ENCODE peak calls at places on chromosomes 7 and 10, in nine cellular contexts. K is heart right ventricle, O is fibroblast of lung, H is mammary epithelial cell, U is cardiac muscle cell, E is IMR-90, C is pancreas, F is dorsolateral prefrontal cortex, Q is WERI-Rb-1. Z is an unnamed sample. For H3K27me3, the result is how much of the 10 kb centered on the place peaks cover.

GRCh38 chr10:6473901-6474370 is 106.1 kb downstream of the PRKCQ start:
- DNase-seq in K (no peak), O (no peak), H (peak), U (no peak), E (no peak), C (no peak), F (no peak), Q (no peak), Z (peak)

GRCh38 chr10:77989081-77989724 is 40.1 kb downstream of the POLR3A start:
- DNase-seq in K (peak), O (peak), H (no peak), U (no peak), E (peak), C (no peak), F (no peak), Q (peak), Z (no peak)

GRCh38 chr7:40810274-40810673 is 675.5 kb downstream of the SUGCT start:
- DNase-seq in K (no peak), O (peak), H (peak), U (no peak), E (no peak), C (no peak), F (no peak), Q (no peak), Z (no peak)

GRCh38 chr10:123301077-123301875 is 147.1 kb downstream of the BUB3 start:
- DNase-seq in K (peak), O (peak), H (peak), U (peak), E (no peak), C (no peak), F (peak), Q (peak), Z (peak)

GRCh38 chr7:19051767-19052375 is 65.6 kb downstream of the TWIST1 start:
- DNase-seq in K (no peak), O (no peak), H (peak), U (peak), E (peak), C (no peak), F (no peak), Q (peak), Z (peak)

GRCh38 chr10:113087082-113088029 is 137.3 kb downstream of the TCF7L2 start:
- DNase-seq in K (peak), O (peak), H (peak), U (peak), E (peak), C (no peak), F (no peak), Q (no peak), Z (peak)

GRCh38 chr7:46291064-46291463 is 370.0 kb upstream of the IGFBP3 start:
- DNase-seq in K (no peak), O (peak), H (peak), U (peak), E (peak), C (no peak), F (no peak), Q (no peak), Z (peak)

GRCh38 chr7:20249924-20250323 is 32.7 kb upstream of the MACC1 start:
- DNase-seq in K (no peak), O (peak), H (no peak), U (no peak), E (no peak), C (no peak), F (no peak), Q (no peak), Z (no peak)

GRCh38 chr10:83871486-83872081 is 267.7 kb upstream of the GHITM start:
- DNase-seq in K (peak), O (peak), H (peak), U (peak), E (peak), C (peak), F (peak), Q (peak), Z (peak)

GRCh38 chr10:22341936-22342222 is 3.4 kb upstream of the SPAG6 start:
- DNase-seq in K (no peak), O (no peak), H (no peak), U (no peak), E (no peak), C (no peak), F (no peak), Q (no peak), Z (no peak)
- H3K27me3 ChIP-seq in K (half or more), O (half or more), H (half or more), U (half or more), E (half or more), C (half or more), F (half or more), Q (under half), Z (half or more)

DNA sequence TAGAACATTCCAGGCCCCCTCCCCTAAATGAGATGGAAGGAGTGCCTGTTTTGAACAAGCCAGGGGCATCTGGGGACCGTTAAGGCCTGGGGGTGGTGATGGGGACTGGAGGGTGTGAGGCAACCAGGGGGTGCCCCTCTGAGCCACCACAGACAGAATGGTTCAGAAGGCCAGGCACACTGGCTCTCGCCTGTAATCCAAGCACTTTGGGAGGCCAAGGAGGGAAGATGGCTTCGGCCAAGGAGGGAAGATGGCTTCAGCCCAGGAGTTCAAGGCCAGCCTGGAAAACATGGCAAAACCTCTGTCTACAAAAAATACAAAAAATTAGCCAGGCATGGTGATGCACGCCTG is 173.2 kb upstream of the TNRC18 start:
- DNase-seq in K (no peak), O (no peak), H (no peak), U (no peak), E (no peak), C (no peak), F (no peak), Q (no peak), Z (no peak)
- H3K4me3 ChIP-seq in K (no peak), O (peak), H (peak), U (no peak), E (peak), C (no peak), F (peak), Q (no peak), Z (no peak)

DNA sequence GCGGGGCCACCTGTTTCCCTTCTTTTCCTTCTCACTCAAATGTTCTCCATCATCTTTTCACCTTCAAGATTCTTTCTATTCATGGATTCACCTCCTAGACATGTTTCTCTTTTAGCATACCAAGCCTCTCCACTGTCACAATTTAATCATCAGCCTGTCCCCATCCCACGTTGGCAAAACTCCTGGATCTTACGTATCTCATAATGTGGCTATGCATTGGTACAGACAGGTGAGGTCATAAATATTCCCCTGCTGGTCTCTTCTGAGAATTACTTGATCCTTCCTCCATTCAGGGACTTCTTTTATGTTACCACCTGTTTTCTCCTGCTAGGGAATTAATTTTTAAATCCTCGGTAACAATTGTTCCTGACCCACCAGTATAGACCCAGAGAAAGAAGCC is 262.6 kb upstream of the NEBL start:
- DNase-seq in K (no peak), O (no peak), H (no peak), U (no peak), E (no peak), C (no peak), F (no peak), Q (no peak), Z (no peak)
- TF ChIP-seq CTCF in K (no peak), O (no peak), H (peak), U (no peak), E (no peak), C (no peak), F (no peak), Q (no peak), Z (no peak)

GRCh38 chr7:156198277-156198676 is 386.0 kb upstream of the SHH start:
- DNase-seq in K (no peak), O (no peak), H (no peak), U (no peak), E (no peak), C (no peak), F (no peak), Q (no peak), Z (peak)
- H3K27me3 ChIP-seq in K (under half), O (under half), H (under half), U (under half), E (under half), C (under half), F (under half), Q (half or more), Z (under half)

GRCh38 chr10:132427939-132428367 is 31.0 kb downstream of the PWWP2B start:
- DNase-seq in K (no peak), O (no peak), H (no peak), U (no peak), E (no peak), C (no peak), F (no peak), Q (no peak), Z (no peak)
- H3K4me3 ChIP-seq in K (no peak), O (no peak), H (no peak), U (no peak), E (no peak), C (no peak), F (no peak), Q (no peak), Z (no peak)

DNA sequence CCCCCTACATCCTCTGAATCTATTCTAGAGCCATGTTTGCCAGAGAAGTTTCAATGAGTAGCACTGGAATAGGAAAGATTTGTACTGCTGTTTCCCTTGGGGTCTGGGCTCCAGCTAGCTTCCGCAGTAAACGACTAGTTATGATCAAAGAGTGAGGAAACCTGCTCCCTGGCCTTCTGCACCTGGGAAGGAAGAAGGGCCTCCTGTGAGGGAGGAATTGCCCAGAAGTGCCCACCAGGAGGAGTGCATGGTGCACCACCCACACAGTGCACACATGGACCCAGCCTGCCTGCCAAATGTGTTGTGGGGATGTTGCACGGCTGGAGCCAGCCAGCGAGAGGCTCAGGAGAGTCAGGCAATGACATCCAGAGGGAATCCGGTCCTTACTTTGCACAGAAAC is 27.0 kb upstream of the FAM107B start:
- DNase-seq in K (no peak), O (no peak), H (no peak), U (peak), E (no peak), C (no peak), F (no peak), Q (no peak), Z (no peak)
- TF ChIP-seq CTCF in K (no peak), O (peak), H (no peak), U (peak), E (no peak), C (no peak), F (no peak), Q (peak), Z (no peak)

GRCh38 chr10:103539751-103540150 is 46.2 kb downstream of the NEURL1 start:
- DNase-seq in K (no peak), O (no peak), H (no peak), U (no peak), E (no peak), C (no peak), F (no peak), Q (no peak), Z (no peak)
- H3K27me3 ChIP-seq in K (under half), O (under half), H (under half), U (under half), E (half or more), C (under half), F (under half), Q (under half), Z (under half)

DNA sequence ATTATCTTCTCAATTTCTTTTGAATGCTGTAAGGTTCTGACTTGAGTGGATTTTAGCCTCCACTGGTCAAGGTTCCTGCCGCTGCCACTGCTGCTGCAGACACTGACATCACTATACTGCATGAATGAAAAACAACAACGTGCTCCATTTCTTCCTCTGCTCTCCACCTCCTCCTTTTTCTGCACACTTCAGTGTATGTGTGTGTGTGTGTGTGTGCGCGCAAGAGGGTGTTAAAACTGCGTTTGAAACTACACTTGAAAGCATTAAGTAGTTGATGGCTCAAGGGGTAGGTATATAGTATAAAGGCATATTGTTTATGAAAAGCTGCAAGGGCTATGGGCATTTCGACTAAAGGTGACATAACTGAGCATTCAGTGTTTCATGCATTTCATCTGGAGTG is 3.5 kb downstream of the GLCCI1 start:
- DNase-seq in K (no peak), O (peak), H (no peak), U (no peak), E (peak), C (no peak), F (no peak), Q (no peak), Z (no peak)
- H3K4me3 ChIP-seq in K (no peak), O (no peak), H (no peak), U (no peak), E (no peak), C (no peak), F (peak), Q (peak), Z (no peak)